ENCODE peak calls at places on chromosomes 6 and 20, in four cellular contexts. F is AG04450, C is upper lobe of right lung, T is HCT116. H is an unnamed sample.
A peak's percentile ranks its signal among the peaks of the same experiment; 100 is the strongest.

GRCh38 chr20:37516697-37517370 is 4.2 kb upstream of the NNAT start:
- DNase-seq in F (peak; percentile 93), C (no peak), T (no peak), H (no peak)

GRCh38 chr6:100504786-100505737 is 40.3 kb upstream of the SIM1 start:
- DNase-seq in F (peak; percentile 45), C (no peak), T (peak; percentile 31), H (no peak)

GRCh38 chr6:44043479-44044153 is 83.6 kb downstream of the MRPL14 start:
- DNase-seq in F (no peak), C (no peak), T (no peak), H (peak; percentile 40)

GRCh38 chr20:62878244-62879030 is 16.8 kb upstream of the TCFL5 start:
- DNase-seq in F (no peak), C (no peak), T (no peak), H (peak; percentile 46)

GRCh38 chr6:1820165-1820564 is 210.4 kb downstream of the FOXC1 start:
- DNase-seq in F (no peak), C (no peak), T (no peak), H (no peak)

GRCh38 chr20:10467985-10468845 is 33.1 kb downstream of the SLX4IP start:
- DNase-seq in F (no peak), C (no peak), T (no peak), H (no peak)

GRCh38 chr6:18405477-18406293 is 18.5 kb downstream of the RNF144B start:
- DNase-seq in F (peak; percentile 70), C (no peak), T (no peak), H (no peak)

GRCh38 chr6:120604510-120604909 is 729.8 kb downstream of the TBC1D32 start:
- DNase-seq in F (no peak), C (no peak), T (no peak), H (no peak)

GRCh38 chr6:26296857-26297648 is 67.9 kb upstream of the BTN3A2 start:
- DNase-seq in F (no peak), C (no peak), T (no peak), H (no peak)

GRCh38 chr6:122289721-122290501 is 109.5 kb upstream of the HSF2 start:
- DNase-seq in F (no peak), C (no peak), T (peak; percentile 13), H (no peak)

GRCh38 chr6:92647630-92648029 is 771.7 kb downstream of the EPHA7 start:
- DNase-seq in F (no peak), C (no peak), T (no peak), H (no peak)

GRCh38 chr20:17621229-17621968 is 51.5 kb downstream of the DSTN start:
- DNase-seq in F (no peak), C (peak; percentile 32), T (no peak), H (no peak)

GRCh38 chr20:29740601-29740950 is 1516.9 kb upstream of the DEFB115 start:
- DNase-seq in F (no peak), C (peak; percentile 48), T (no peak), H (no peak)
- H3K9me3 ChIP-seq in F (peaks cover 48% of the 10 kb centered on the region), C (peaks cover 12% of the 10 kb centered on the region), T (no peaks in the 10 kb centered on the region), H (no peaks in the 10 kb centered on the region)

GRCh38 chr6:82955841-82956240 is 109.8 kb downstream of the UBE3D start:
- DNase-seq in F (peak; percentile 67), C (no peak), T (no peak), H (no peak)
- H3K4me3 ChIP-seq in F (no peak overlapping the region), C (no peak overlapping the region), T (no peak overlapping the region), H (no peak overlapping the region)

GRCh38 chr6:7727951-7728854 is 2.3 kb downstream of the BMP6 start:
- DNase-seq in F (no peak), C (peak; percentile 69), T (no peak), H (no peak)
- H3K27me3 ChIP-seq in F (peaks cover 31% of the 10 kb centered on the region), C (peaks cover 40% of the 10 kb centered on the region), T (no peaks in the 10 kb centered on the region), H (peaks cover 45% of the 10 kb centered on the region)

GRCh38 chr20:15742627-15743026 is 830.6 kb downstream of the KIF16B start:
- DNase-seq in F (no peak), C (no peak), T (no peak), H (no peak)
- H3K9me3 ChIP-seq in F (no peaks in the 10 kb centered on the region), C (peaks cover 8% of the 10 kb centered on the region), T (no peaks in the 10 kb centered on the region), H (no peaks in the 10 kb centered on the region)

GRCh38 chr6:143224516-143224915 is 163.8 kb downstream of the AIG1 start:
- DNase-seq in F (no peak), C (no peak), T (no peak), H (no peak)
- H3K4me3 ChIP-seq in F (no peak overlapping the region), C (no peak overlapping the region), T (no peak overlapping the region), H (no peak overlapping the region)

GRCh38 chr6:30447237-30447636 is 42.1 kb upstream of the HLA-E start:
- DNase-seq in F (no peak), C (no peak), T (peak; percentile 36), H (peak; percentile 59)
- H3K27me3 ChIP-seq in F (peaks cover 83% of the 10 kb centered on the region), C (peaks cover 92% of the 10 kb centered on the region), T (peaks cover 41% of the 10 kb centered on the region), H (peaks cover 85% of the 10 kb centered on the region)

H was measured in HAP-1.